ENCODE peak calls at places on chromosome 5, in four cellular contexts. One of them, this sample, is unnamed.

GRCh38 chr5:72108200-72109050 is 1.1 kb downstream of the MAP1B start:
- DNase-seq in stomach: no peak
- DNase-seq in transverse colon: peak
- DNase-seq in endothelial cell of umbilical vein: peak
- DNase-seq in this sample: peak

GRCh38 chr5:136197462-136198142 is 4.6 kb upstream of the SMIM32 start:
- DNase-seq in stomach: no peak
- DNase-seq in transverse colon: no peak
- DNase-seq in endothelial cell of umbilical vein: no peak
- DNase-seq in this sample: no peak

GRCh38 chr5:131305906-131306305 is 42.1 kb downstream of the CDC42SE2 start:
- DNase-seq in stomach: no peak
- DNase-seq in transverse colon: no peak
- DNase-seq in endothelial cell of umbilical vein: no peak
- DNase-seq in this sample: no peak

GRCh38 chr5:65364907-65365306 is 116.8 kb downstream of the ADAMTS6 start:
- DNase-seq in stomach: no peak
- DNase-seq in transverse colon: no peak
- DNase-seq in endothelial cell of umbilical vein: no peak
- DNase-seq in this sample: no peak

GRCh38 chr5:53063176-53063575 is 46.4 kb downstream of the MOCS2 start:
- DNase-seq in stomach: no peak
- DNase-seq in transverse colon: no peak
- DNase-seq in endothelial cell of umbilical vein: peak
- DNase-seq in this sample: no peak

GRCh38 chr5:151063136-151063544 is 17.7 kb downstream of the TNIP1 start:
- DNase-seq in stomach: no peak
- DNase-seq in transverse colon: no peak
- DNase-seq in endothelial cell of umbilical vein: peak
- DNase-seq in this sample: no peak

GRCh38 chr5:95718203-95718602 is 12.9 kb upstream of the RHOBTB3 start:
- DNase-seq in stomach: no peak
- DNase-seq in transverse colon: no peak
- DNase-seq in endothelial cell of umbilical vein: no peak
- DNase-seq in this sample: no peak

GRCh38 chr5:53403291-53403690 is 77.1 kb upstream of the FST start:
- DNase-seq in stomach: no peak
- DNase-seq in transverse colon: no peak
- DNase-seq in endothelial cell of umbilical vein: no peak
- DNase-seq in this sample: no peak

GRCh38 chr5:29079771-29080170 is 2041.4 kb upstream of the CDH9 start:
- DNase-seq in stomach: no peak
- DNase-seq in transverse colon: no peak
- DNase-seq in endothelial cell of umbilical vein: no peak
- DNase-seq in this sample: no peak

GRCh38 chr5:164649266-164649665 is 1143.8 kb downstream of the MAT2B start:
- DNase-seq in stomach: no peak
- DNase-seq in transverse colon: no peak
- DNase-seq in endothelial cell of umbilical vein: no peak
- DNase-seq in this sample: no peak

GRCh38 chr5:56298329-56298962 is 65.3 kb upstream of the ANKRD55 start:
- DNase-seq in stomach: no peak
- DNase-seq in transverse colon: no peak
- DNase-seq in endothelial cell of umbilical vein: no peak
- DNase-seq in this sample: no peak

GRCh38 chr5:38257236-38258036 is 923 bp upstream of the EGFLAM start:
- DNase-seq in stomach: no peak
- DNase-seq in transverse colon: no peak
- DNase-seq in endothelial cell of umbilical vein: no peak
- DNase-seq in this sample: no peak

GRCh38 chr5:77944757-77945340 is 168.7 kb upstream of the TBCA start:
- DNase-seq in stomach: no peak
- DNase-seq in transverse colon: no peak
- DNase-seq in endothelial cell of umbilical vein: no peak
- DNase-seq in this sample: no peak
- TF ChIP-seq CTCF in stomach: no peak
- TF ChIP-seq CTCF in transverse colon: no peak
- TF ChIP-seq CTCF in endothelial cell of umbilical vein: no peak
- TF ChIP-seq CTCF in this sample: no peak

DNA sequence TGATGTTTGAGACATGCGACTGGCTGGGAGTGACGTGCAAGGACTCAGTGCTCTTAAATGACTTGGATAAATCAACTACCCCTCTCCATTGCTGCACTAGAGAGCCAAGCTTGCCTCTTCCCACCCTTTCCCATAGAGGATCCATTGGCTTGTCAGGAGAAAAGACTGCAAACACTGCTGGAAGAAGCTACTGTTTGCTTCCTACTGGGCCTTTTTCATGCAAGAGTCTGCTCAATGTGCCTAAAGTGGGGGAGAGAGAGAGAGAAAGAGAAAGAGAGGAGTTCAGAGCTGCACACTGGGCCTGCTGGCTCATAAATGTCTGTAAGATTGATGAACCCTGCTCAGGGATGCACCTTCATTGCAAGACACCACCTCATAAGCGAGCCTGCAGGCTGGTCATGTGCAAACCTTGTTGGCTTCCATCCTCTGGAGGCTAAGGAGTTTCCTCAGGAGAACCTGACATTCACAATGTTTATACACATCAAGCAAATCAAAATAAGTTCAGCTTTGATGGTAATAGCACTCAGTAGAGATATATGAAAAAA is 269.4 kb downstream of the ZNF608 start:
- DNase-seq in stomach: no peak
- DNase-seq in transverse colon: no peak
- DNase-seq in endothelial cell of umbilical vein: no peak
- DNase-seq in this sample: no peak
- TF ChIP-seq POLR2AphosphoS5 in stomach: no peak
- TF ChIP-seq POLR2AphosphoS5 in transverse colon: no peak
- TF ChIP-seq POLR2AphosphoS5 in endothelial cell of umbilical vein: no peak
- TF ChIP-seq POLR2AphosphoS5 in this sample: no peak

GRCh38 chr5:134526483-134527155 is 1.1 kb downstream of the JADE2 start:
- DNase-seq in stomach: peak
- DNase-seq in transverse colon: peak
- DNase-seq in endothelial cell of umbilical vein: peak
- DNase-seq in this sample: peak

GRCh38 chr5:134527961-134528424 is 2.5 kb downstream of the JADE2 start:
- DNase-seq in stomach: peak
- DNase-seq in transverse colon: no peak
- DNase-seq in endothelial cell of umbilical vein: no peak
- DNase-seq in this sample: no peak

GRCh38 chr5:134525687-134526482 is 415 bp downstream of the JADE2 start:
- DNase-seq in stomach: peak
- DNase-seq in transverse colon: peak
- DNase-seq in endothelial cell of umbilical vein: peak
- DNase-seq in this sample: peak

GRCh38 chr5:134529460-134529859 is 4.0 kb downstream of the JADE2 start:
- DNase-seq in stomach: no peak
- DNase-seq in transverse colon: no peak
- DNase-seq in endothelial cell of umbilical vein: no peak
- DNase-seq in this sample: no peak

GRCh38 chr5:134527156-134527960 is 1.9 kb downstream of the JADE2 start:
- DNase-seq in stomach: peak
- DNase-seq in transverse colon: peak
- DNase-seq in endothelial cell of umbilical vein: peak
- DNase-seq in this sample: peak
- TF ChIP-seq POLR2A in stomach: no peak
- TF ChIP-seq POLR2A in transverse colon: peak
- TF ChIP-seq POLR2A in endothelial cell of umbilical vein: peak
- TF ChIP-seq POLR2A in this sample: peak

GRCh38 chr5:54897001-54897400 is 88.4 kb downstream of the ESM1 start:
- DNase-seq in stomach: no peak
- DNase-seq in transverse colon: no peak
- DNase-seq in endothelial cell of umbilical vein: no peak
- DNase-seq in this sample: no peak

GRCh38 chr5:54894957-54895815 is 90.2 kb downstream of the ESM1 start:
- DNase-seq in stomach: no peak
- DNase-seq in transverse colon: no peak
- DNase-seq in endothelial cell of umbilical vein: no peak
- DNase-seq in this sample: no peak

GRCh38 chr5:54900906-54901725 is 84.3 kb downstream of the ESM1 start:
- DNase-seq in stomach: peak
- DNase-seq in transverse colon: peak
- DNase-seq in endothelial cell of umbilical vein: no peak
- DNase-seq in this sample: no peak

GRCh38 chr5:54895816-54896341 is 89.5 kb downstream of the ESM1 start:
- DNase-seq in stomach: peak
- DNase-seq in transverse colon: no peak
- DNase-seq in endothelial cell of umbilical vein: peak
- DNase-seq in this sample: peak
- TF ChIP-seq CTCF in stomach: no peak
- TF ChIP-seq CTCF in transverse colon: peak
- TF ChIP-seq CTCF in endothelial cell of umbilical vein: peak
- TF ChIP-seq CTCF in this sample: no peak

DNA sequence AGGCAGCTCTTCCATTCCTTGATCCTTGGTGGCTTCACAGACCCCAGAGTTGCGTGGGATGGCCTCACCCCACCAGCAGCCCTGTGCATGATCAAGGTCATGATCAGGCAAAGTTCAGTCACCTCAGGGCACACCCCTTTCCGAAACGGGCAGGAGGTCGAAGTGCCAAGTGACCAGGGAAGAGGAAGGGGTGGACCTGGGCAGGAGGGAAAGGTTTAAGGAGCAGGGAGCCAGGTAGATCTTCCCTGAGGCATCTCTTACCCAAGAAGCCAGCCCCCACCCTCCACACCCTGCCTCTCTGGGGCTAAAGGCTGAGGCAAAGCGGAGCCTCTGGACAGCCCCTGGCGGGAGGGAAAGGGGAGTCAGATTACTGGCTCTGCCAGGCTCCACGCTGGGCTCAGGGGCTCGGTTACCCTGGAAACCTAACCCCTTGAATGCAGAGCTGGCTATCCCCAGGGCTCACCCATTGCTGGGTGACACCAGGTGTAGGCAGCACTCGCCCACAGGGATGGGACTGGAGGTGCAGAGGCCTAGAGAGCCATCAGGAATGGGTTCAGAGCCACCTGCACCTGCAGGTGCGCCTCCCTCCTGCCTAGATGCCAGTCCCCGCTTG is 3.6 kb downstream of the MGAT4B start:
- DNase-seq in stomach: no peak
- DNase-seq in transverse colon: no peak
- DNase-seq in endothelial cell of umbilical vein: no peak
- DNase-seq in this sample: no peak
- TF ChIP-seq POLR2AphosphoS5 in stomach: no peak
- TF ChIP-seq POLR2AphosphoS5 in transverse colon: no peak
- TF ChIP-seq POLR2AphosphoS5 in endothelial cell of umbilical vein: no peak
- TF ChIP-seq POLR2AphosphoS5 in this sample: no peak

GRCh38 chr5:176536902-176537607 is at the start of gene RNF44:
- DNase-seq in stomach: peak
- DNase-seq in transverse colon: peak
- DNase-seq in endothelial cell of umbilical vein: peak
- DNase-seq in this sample: peak
- TF ChIP-seq POLR2A in stomach: no peak
- TF ChIP-seq POLR2A in transverse colon: peak
- TF ChIP-seq POLR2A in endothelial cell of umbilical vein: no peak
- TF ChIP-seq POLR2A in this sample: peak

GRCh38 chr5:31823477-31823876 is 184.5 kb downstream of the PDZD2 start:
- DNase-seq in stomach: no peak
- DNase-seq in transverse colon: no peak
- DNase-seq in endothelial cell of umbilical vein: no peak
- DNase-seq in this sample: no peak
- TF ChIP-seq CTCF in stomach: no peak
- TF ChIP-seq CTCF in transverse colon: no peak
- TF ChIP-seq CTCF in endothelial cell of umbilical vein: no peak
- TF ChIP-seq CTCF in this sample: no peak

DNA sequence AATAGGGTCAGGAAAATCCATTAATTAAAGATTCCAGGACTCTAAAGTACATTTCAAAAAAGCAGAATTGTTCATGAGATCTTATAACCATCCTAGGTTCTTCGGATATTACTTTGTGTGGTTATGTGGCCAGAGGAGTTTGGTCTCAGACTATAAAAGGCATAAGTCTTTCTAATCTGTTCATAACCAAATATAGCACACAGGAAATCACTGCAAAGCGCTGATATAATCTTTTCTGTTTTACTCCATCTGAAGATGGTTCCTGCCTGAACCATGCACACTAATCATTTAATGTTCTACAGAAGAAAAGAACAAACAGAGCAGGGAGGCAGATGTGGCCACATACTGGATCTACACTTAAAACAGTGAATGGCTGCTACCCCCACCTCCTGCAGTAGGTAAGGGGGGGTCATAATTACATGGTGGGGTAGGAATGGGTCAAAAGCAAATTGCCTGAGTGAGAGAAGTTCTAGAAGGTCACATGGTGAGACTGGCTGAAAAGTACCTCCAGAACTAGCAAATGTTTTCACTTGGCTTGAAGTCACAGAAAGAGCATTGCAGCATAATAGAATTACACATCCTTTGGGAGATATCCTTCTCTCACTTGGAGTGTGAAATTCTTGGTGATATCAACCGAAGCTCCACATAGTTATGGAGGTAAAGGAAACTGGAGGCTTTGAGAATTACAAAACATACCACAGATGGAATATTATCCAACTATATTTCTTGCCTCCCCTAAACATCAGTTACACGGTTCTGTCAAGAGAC is 182.7 kb downstream of the SEMA5A start:
- DNase-seq in stomach: no peak
- DNase-seq in transverse colon: no peak
- DNase-seq in endothelial cell of umbilical vein: no peak
- DNase-seq in this sample: no peak
- TF ChIP-seq POLR2AphosphoS5 in stomach: no peak
- TF ChIP-seq POLR2AphosphoS5 in transverse colon: no peak
- TF ChIP-seq POLR2AphosphoS5 in endothelial cell of umbilical vein: no peak
- TF ChIP-seq POLR2AphosphoS5 in this sample: no peak

GRCh38 chr5:172097356-172097755 is 90.7 kb downstream of the STK10 start:
- DNase-seq in stomach: no peak
- DNase-seq in transverse colon: no peak
- DNase-seq in endothelial cell of umbilical vein: no peak
- DNase-seq in this sample: no peak

GRCh38 chr5:172098883-172099282 is 89.1 kb downstream of the STK10 start:
- DNase-seq in stomach: no peak
- DNase-seq in transverse colon: no peak
- DNase-seq in endothelial cell of umbilical vein: no peak
- DNase-seq in this sample: no peak

GRCh38 chr5:172093965-172094364 is 87.5 kb upstream of the FBXW11 start:
- DNase-seq in stomach: no peak
- DNase-seq in transverse colon: no peak
- DNase-seq in endothelial cell of umbilical vein: no peak
- DNase-seq in this sample: no peak

GRCh38 chr5:172095368-172095960 is 89.0 kb upstream of the FBXW11 start:
- DNase-seq in stomach: no peak
- DNase-seq in transverse colon: no peak
- DNase-seq in endothelial cell of umbilical vein: no peak
- DNase-seq in this sample: no peak

DNA sequence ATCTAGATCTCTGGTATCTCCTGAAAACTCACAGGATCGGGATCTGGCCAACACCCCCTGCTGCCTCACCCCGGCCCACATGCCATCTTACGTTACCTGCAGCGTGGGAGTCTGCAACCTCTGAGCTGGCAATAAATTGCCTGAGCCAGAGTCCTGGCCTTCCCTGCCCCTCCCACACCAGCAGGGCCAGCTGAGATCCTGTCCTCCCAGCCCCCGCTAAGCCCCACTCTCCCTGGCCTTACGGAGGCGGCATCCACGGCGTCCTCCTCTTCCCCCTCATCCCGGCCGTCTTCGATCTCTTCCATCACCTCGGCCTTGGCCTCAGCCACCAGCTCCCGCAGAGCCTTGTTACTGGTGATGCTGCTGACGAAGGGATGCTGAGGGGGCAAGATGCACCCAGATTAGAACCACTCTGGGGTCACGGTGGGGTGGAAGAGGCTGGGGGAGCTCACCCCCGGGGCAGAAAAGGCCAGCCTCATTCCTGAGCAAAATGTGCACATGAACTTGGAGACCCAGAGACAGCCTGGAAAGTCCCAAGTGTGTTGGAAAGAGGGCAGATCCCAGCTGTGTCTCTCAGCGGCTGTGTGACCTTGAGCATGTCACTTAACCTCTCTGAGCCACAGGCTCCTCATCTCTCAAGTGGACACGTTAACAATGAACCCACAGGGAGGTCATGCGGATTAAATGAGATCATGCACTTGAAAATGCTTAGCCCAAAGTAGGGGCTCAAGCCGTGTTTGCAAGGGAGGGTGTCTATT is 89.9 kb upstream of the FBXW11 start:
- DNase-seq in stomach: no peak
- DNase-seq in transverse colon: no peak
- DNase-seq in endothelial cell of umbilical vein: no peak
- DNase-seq in this sample: no peak
- TF ChIP-seq POLR2A in stomach: no peak
- TF ChIP-seq POLR2A in transverse colon: no peak
- TF ChIP-seq POLR2A in endothelial cell of umbilical vein: no peak
- TF ChIP-seq POLR2A in this sample: no peak

This sample was measured in prostate gland.